ENCODE peak calls at places on chromosomes 4 and X, in five cellular contexts. Z, J, M, O and G are unnamed samples.

GRCh38 chr4:163697121-163697520 is 202.6 kb downstream of the TMA16 start:
- DNase-seq in Z (peak), J (no peak), M (peak), O (no peak), G (no peak)

GRCh38 chrX:104098151-104098808 is 14.0 kb upstream of the ZCCHC18 start:
- DNase-seq in Z (peak), J (no peak), M (peak), O (peak), G (peak)

GRCh38 chrX:111133389-111133788 is 37.4 kb downstream of the PAK3 start:
- DNase-seq in Z (peak), J (no peak), M (no peak), O (no peak), G (no peak)

GRCh38 chr4:122665148-122665547 is 44.3 kb upstream of the IL21 start:
- DNase-seq in Z (no peak), J (no peak), M (no peak), O (no peak), G (no peak)

GRCh38 chr4:120446051-120446567 is 379.5 kb upstream of the MAD2L1 start:
- DNase-seq in Z (no peak), J (no peak), M (no peak), O (no peak), G (no peak)

GRCh38 chr4:183165371-183165770 is 66.3 kb downstream of the WWC2 start:
- DNase-seq in Z (peak), J (no peak), M (no peak), O (no peak), G (no peak)

GRCh38 chr4:170004656-170005250 is 21.4 kb downstream of the MFAP3L start:
- DNase-seq in Z (no peak), J (no peak), M (no peak), O (no peak), G (no peak)

GRCh38 chrX:65195621-65196020 is 219.4 kb upstream of the ZC4H2 start:
- DNase-seq in Z (no peak), J (no peak), M (no peak), O (peak), G (no peak)

GRCh38 chr4:13558881-13559280 is 14.6 kb upstream of the NKX3-2 start:
- DNase-seq in Z (no peak), J (no peak), M (no peak), O (no peak), G (no peak)

GRCh38 chrX:68754406-68754805 is 74.4 kb upstream of the EFNB1 start:
- DNase-seq in Z (no peak), J (no peak), M (no peak), O (no peak), G (no peak)

GRCh38 chr4:120228086-120228485 is 161.4 kb upstream of the MAD2L1 start:
- DNase-seq in Z (no peak), J (no peak), M (no peak), O (no peak), G (no peak)

GRCh38 chr4:104906274-104906673 is 240.4 kb upstream of the TET2 start:
- DNase-seq in Z (no peak), J (no peak), M (no peak), O (no peak), G (no peak)

GRCh38 chr4:183424109-183424751 is 20.2 kb upstream of the CDKN2AIP start:
- DNase-seq in Z (no peak), J (no peak), M (no peak), O (no peak), G (no peak)

GRCh38 chrX:132956421-132957210 is 1.8 kb downstream of the HS6ST2 start:
- DNase-seq in Z (no peak), J (no peak), M (peak), O (no peak), G (no peak)

GRCh38 chr4:106369456-106370060 is 980 bp upstream of the GIMD1 start:
- DNase-seq in Z (peak), J (peak), M (peak), O (peak), G (peak)

GRCh38 chr4:69831270-69831627 is 28.7 kb downstream of the SULT1E1 start:
- DNase-seq in Z (no peak), J (no peak), M (no peak), O (no peak), G (no peak)

GRCh38 chr4:142960867-142961644 is 115.0 kb upstream of the INPP4B start:
- DNase-seq in Z (no peak), J (no peak), M (no peak), O (no peak), G (no peak)

GRCh38 chrX:13029341-13029740 is 15.1 kb downstream of the FAM9C start:
- DNase-seq in Z (peak), J (no peak), M (peak), O (no peak), G (no peak)

GRCh38 chrX:32673193-32673592 is 538.2 kb downstream of the DMD start:
- DNase-seq in Z (peak), J (no peak), M (peak), O (peak), G (no peak)

GRCh38 chrX:146755214-146755613 is 54.4 kb upstream of the CXorf51B start:
- DNase-seq in Z (no peak), J (no peak), M (no peak), O (no peak), G (no peak)

GRCh38 chrX:39764441-39764914 is 333.3 kb downstream of the BCOR start:
- DNase-seq in Z (peak), J (no peak), M (no peak), O (no peak), G (no peak)

GRCh38 chr4:186021461-186022167 is 47.3 kb upstream of the TLR3 start:
- DNase-seq in Z (peak), J (no peak), M (peak), O (peak), G (no peak)

GRCh38 chr4:53315300-53315699 is 50.6 kb downstream of the SCFD2 start:
- DNase-seq in Z (no peak), J (no peak), M (no peak), O (no peak), G (no peak)

GRCh38 chr4:23945521-23946017 is 55.7 kb upstream of the PPARGC1A start:
- DNase-seq in Z (peak), J (no peak), M (no peak), O (peak), G (no peak)

GRCh38 chrX:39759526-39760224 is 338.1 kb downstream of the BCOR start:
- DNase-seq in Z (peak), J (no peak), M (peak), O (no peak), G (no peak)

GRCh38 chrX:74550295-74550802 is 64.1 kb downstream of the RLIM start:
- DNase-seq in Z (peak), J (no peak), M (peak), O (peak), G (peak)

GRCh38 chr4:140637836-140638235 is 69.1 kb upstream of the UCP1 start:
- DNase-seq in Z (no peak), J (no peak), M (peak), O (peak), G (peak)
- TF ChIP-seq MAFK in Z (no peak), J (no peak), M (no peak), O (no peak), G (no peak)

GRCh38 chrX:53440101-53440500 is 5.9 kb upstream of the HSD17B10 start:
- DNase-seq in Z (no peak), J (no peak), M (no peak), O (no peak), G (no peak)
- TF ChIP-seq MAFK in Z (no peak), J (no peak), M (no peak), O (no peak), G (no peak)

DNA sequence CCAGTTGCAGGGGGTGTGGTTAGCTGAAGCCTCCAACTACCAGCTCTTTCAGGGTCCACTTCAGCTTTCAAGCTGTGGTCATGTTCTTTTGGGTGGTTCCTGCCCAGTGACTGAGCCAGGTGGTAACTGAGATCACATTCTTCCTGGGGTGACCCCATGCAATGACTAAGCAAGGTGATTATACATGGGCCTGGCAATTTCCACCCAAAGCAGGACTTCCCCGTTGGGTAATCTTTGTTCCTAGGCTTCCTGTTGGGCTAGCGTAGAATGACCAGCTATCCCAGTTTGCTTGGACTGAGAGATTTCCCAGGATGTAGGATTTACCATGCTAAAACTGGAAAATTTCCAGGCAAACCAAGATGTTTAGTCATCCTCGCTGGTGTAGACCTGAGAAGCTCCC is 18.4 kb upstream of the MAGEB17 start:
- DNase-seq in Z (no peak), J (no peak), M (peak), O (no peak), G (no peak)
- TF ChIP-seq MAFK in Z (no peak), J (no peak), M (no peak), O (no peak), G (no peak)

DNA sequence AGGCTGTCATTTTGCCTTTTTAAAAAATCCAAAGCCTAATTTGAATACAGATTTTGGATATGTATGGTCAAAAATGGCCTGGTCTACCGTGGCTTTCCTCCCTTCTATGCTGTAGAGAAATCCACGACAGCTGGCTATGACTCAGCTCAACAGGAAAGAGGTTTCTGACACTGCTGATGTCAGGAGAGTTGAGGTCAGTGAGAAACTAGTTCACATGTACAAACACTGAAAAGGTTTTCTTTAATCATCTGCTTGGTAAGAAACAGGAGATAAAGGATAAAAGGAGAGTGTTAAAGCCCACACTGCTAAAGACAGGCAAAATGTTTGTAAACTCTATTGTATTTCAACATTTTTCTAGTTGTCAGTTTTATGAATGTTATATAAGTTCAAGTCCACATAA is 113.9 kb downstream of the NYX start:
- DNase-seq in Z (peak), J (no peak), M (peak), O (no peak), G (peak)
- TF ChIP-seq MAFK in Z (no peak), J (no peak), M (no peak), O (no peak), G (peak)

GRCh38 chr4:108527729-108528128 is 92.6 kb upstream of the RPL34 start:
- DNase-seq in Z (no peak), J (no peak), M (no peak), O (no peak), G (no peak)
- TF ChIP-seq MAFK in Z (no peak), J (no peak), M (no peak), O (no peak), G (no peak)

GRCh38 chr4:181968371-181968770 is 274.8 kb upstream of the TENM3 start:
- DNase-seq in Z (peak), J (no peak), M (no peak), O (no peak), G (no peak)
- TF ChIP-seq MAFK in Z (no peak), J (no peak), M (no peak), O (no peak), G (no peak)

GRCh38 chr4:3255611-3256186 is 6.7 kb downstream of the MSANTD1 start:
- DNase-seq in Z (no peak), J (no peak), M (no peak), O (no peak), G (no peak)
- TF ChIP-seq MAFK in Z (no peak), J (no peak), M (no peak), O (no peak), G (no peak)

DNA sequence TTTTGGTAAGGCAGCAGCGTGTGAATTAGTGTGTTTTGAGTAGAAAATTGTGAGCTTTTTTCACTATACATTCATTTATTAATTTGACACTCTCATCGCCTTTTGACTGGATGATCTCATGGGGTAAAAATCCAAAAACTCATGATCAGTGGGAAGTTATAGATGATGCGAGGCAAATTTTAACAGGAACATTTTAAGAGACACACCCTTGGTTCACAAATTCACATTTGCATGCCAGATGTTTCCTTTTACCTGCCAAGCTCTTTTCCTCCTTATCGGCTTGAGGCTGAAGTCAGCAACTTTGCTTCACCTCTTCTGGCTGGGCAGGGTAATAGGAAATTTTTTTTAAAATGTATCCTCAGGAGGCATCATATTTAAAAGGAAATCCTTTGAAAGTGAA is 318.0 kb upstream of the HS3ST1 start:
- DNase-seq in Z (no peak), J (no peak), M (no peak), O (no peak), G (no peak)
- TF ChIP-seq MAFK in Z (no peak), J (no peak), M (no peak), O (no peak), G (no peak)